ENCODE peak calls at places on chromosomes 5 and 9, in seven cellular contexts. R is A549; C is CD4-positive, CD25-positive, alpha-beta regulatory T cell; P is NT2/D1; J is stimulated activated CD8-positive, alpha-beta memory T cell treated with anti-CD3 and anti-CD28 coated beads, Interleukin-4, amount 100 ng/mL, for 1 hour; Y is SHP77; X is M059J. U is an unnamed sample.

GRCh38 chr5:458547-459353 is 15.8 kb downstream of the EXOC3 start:
- DNase-seq in Y (no peak), R (no peak), P (no peak), C (no peak), X (peak; percentile 93), J (no peak), U (peak; percentile 88)

GRCh38 chr9:14205463-14205862 is 108.5 kb downstream of the NFIB start:
- DNase-seq in X (peak; percentile 78), Y (no peak), P (no peak), R (peak; percentile 48), C (no peak), J (no peak), U (peak; percentile 82)

GRCh38 chr9:112384690-112385089 is 4.8 kb downstream of the HSDL2 start:
- DNase-seq in J (no peak), X (no peak), P (no peak), Y (no peak), R (no peak), C (no peak), U (no peak)

GRCh38 chr9:14030350-14030823 is 283.6 kb downstream of the NFIB start:
- DNase-seq in C (no peak), J (no peak), Y (peak; percentile 28), X (peak; percentile 57), R (peak; percentile 48), P (no peak), U (peak; percentile 57)

GRCh38 chr5:151770383-151771258 is 1.1 kb upstream of the G3BP1 start:
- DNase-seq in R (peak; percentile 52), J (peak; percentile 17), C (no peak), X (peak; percentile 46), P (no peak), Y (peak; percentile 73), U (peak; percentile 34)

GRCh38 chr5:175854231-175855040 is 16.9 kb upstream of the CPLX2 start:
- DNase-seq in X (no peak), C (no peak), J (no peak), Y (peak; percentile 94), P (no peak), R (peak; percentile 99), U (no peak)

GRCh38 chr9:138073808-138074207 is 196.2 kb downstream of the CACNA1B start:
- DNase-seq in J (no peak), Y (no peak), R (no peak), P (no peak), X (no peak), C (no peak), U (no peak)

GRCh38 chr5:149656576-149657182 is 73.4 kb upstream of the PPARGC1B start:
- DNase-seq in X (peak; percentile 38), J (no peak), C (no peak), Y (peak; percentile 47), P (peak; percentile 23), R (peak; percentile 43), U (no peak)

GRCh38 chr5:59193616-59194319 is 610.9 kb downstream of the RAB3C start:
- DNase-seq in X (peak; percentile 100), J (no peak), P (no peak), C (no peak), R (peak; percentile 98), Y (no peak), U (peak; percentile 96)

GRCh38 chr5:176742246-176743105 is 67.9 kb upstream of the UNC5A start:
- DNase-seq in Y (no peak), R (no peak), P (no peak), X (no peak), C (no peak), J (no peak), U (no peak)

GRCh38 chr5:132766806-132767055 is 10.3 kb downstream of the SEPTIN8 start:
- DNase-seq in X (no peak), J (no peak), P (no peak), C (no peak), R (no peak), Y (no peak), U (no peak)

GRCh38 chr5:149932445-149933350 is 11.9 kb downstream of the PDE6A start:
- DNase-seq in C (no peak), X (peak; percentile 33), P (no peak), Y (peak; percentile 79), J (no peak), R (peak; percentile 69), U (no peak)

GRCh38 chr9:70678153-70678552 is 263.7 kb upstream of the KLF9 start:
- DNase-seq in J (no peak), Y (no peak), R (no peak), X (no peak), P (no peak), C (no peak), U (no peak)